ENCODE peak calls at places on chromosomes 16 and 17, in six cellular contexts. One of them, this sample, is unnamed.
A peak's percentile ranks its signal among the peaks of the same experiment; 100 is the strongest.

GRCh38 chr17:3920940-3921852 is 4.9 kb upstream of the P2RX1 start:
- DNase-seq in WTC11: no peak
- DNase-seq in GM12878: no peak
- DNase-seq in K562: no peak
- DNase-seq in H1: no peak
- DNase-seq in HepG2: no peak
- DNase-seq in this sample: no peak

GRCh38 chr16:25006504-25007055 is 8.6 kb downstream of the ARHGAP17 start:
- DNase-seq in WTC11: no peak
- DNase-seq in GM12878: no peak
- DNase-seq in K562: no peak
- DNase-seq in H1: no peak
- DNase-seq in HepG2: peak; percentile 78
- DNase-seq in this sample: no peak

GRCh38 chr16:26838931-26839330 is 227.8 kb upstream of the C16orf82 start:
- DNase-seq in WTC11: no peak
- DNase-seq in GM12878: no peak
- DNase-seq in K562: no peak
- DNase-seq in H1: no peak
- DNase-seq in HepG2: no peak
- DNase-seq in this sample: no peak

GRCh38 chr16:48499822-48500440 is 110.0 kb downstream of the N4BP1 start:
- DNase-seq in WTC11: no peak
- DNase-seq in GM12878: no peak
- DNase-seq in K562: no peak
- DNase-seq in H1: no peak
- DNase-seq in HepG2: no peak
- DNase-seq in this sample: no peak

GRCh38 chr17:2004435-2004952 is 20.6 kb downstream of the RTN4RL1 start:
- DNase-seq in WTC11: no peak
- DNase-seq in GM12878: no peak
- DNase-seq in K562: no peak
- DNase-seq in H1: no peak
- DNase-seq in HepG2: no peak
- DNase-seq in this sample: no peak

GRCh38 chr17:49434821-49435581 is 20.3 kb upstream of the PHB1 start:
- DNase-seq in WTC11: peak; percentile 87
- DNase-seq in GM12878: no peak
- DNase-seq in K562: peak; percentile 96
- DNase-seq in H1: peak; percentile 38
- DNase-seq in HepG2: peak; percentile 74
- DNase-seq in this sample: peak; percentile 85

GRCh38 chr17:28216528-28216927 is 102.5 kb upstream of the TMEM97 start:
- DNase-seq in WTC11: no peak
- DNase-seq in GM12878: no peak
- DNase-seq in K562: no peak
- DNase-seq in H1: no peak
- DNase-seq in HepG2: no peak
- DNase-seq in this sample: peak; percentile 52

GRCh38 chr16:27430923-27431484 is 29.0 kb downstream of the IL21R start:
- DNase-seq in WTC11: no peak
- DNase-seq in GM12878: no peak
- DNase-seq in K562: peak; percentile 75
- DNase-seq in H1: no peak
- DNase-seq in HepG2: no peak
- DNase-seq in this sample: no peak

GRCh38 chr16:48366165-48367093 is 18.8 kb downstream of the SIAH1 start:
- DNase-seq in WTC11: peak; percentile 40
- DNase-seq in GM12878: peak; percentile 68
- DNase-seq in K562: no peak
- DNase-seq in H1: no peak
- DNase-seq in HepG2: peak; percentile 79
- DNase-seq in this sample: peak; percentile 76

GRCh38 chr17:30187528-30187927 is 48.0 kb downstream of the SLC6A4 start:
- DNase-seq in WTC11: no peak
- DNase-seq in GM12878: no peak
- DNase-seq in K562: no peak
- DNase-seq in H1: no peak
- DNase-seq in HepG2: no peak
- DNase-seq in this sample: no peak

DNA sequence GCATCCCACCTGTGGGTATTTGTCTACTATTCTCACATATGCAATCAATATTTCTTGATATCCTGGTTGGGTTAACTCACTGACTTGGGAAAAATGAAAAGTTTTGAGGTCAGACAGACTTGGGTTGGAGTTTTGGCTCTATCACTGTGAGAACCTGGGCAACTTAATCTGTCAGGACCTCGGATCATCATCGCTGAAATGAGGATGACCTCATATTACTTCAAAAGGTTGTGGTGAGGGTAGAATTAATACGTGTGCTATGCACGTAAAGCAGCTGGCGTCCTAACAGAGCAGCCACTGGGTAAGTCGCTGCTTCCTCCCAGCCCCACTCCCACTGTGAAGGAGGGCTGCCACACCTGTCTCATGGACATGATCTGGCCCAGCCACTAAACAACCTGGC is 57.3 kb downstream of the COG7 start:
- DNase-seq in WTC11: no peak
- DNase-seq in GM12878: no peak
- DNase-seq in K562: no peak
- DNase-seq in H1: no peak
- DNase-seq in HepG2: no peak
- DNase-seq in this sample: no peak
- TF ChIP-seq CREB1 in WTC11: no peak
- TF ChIP-seq CREB1 in GM12878: no peak
- TF ChIP-seq CREB1 in K562: no peak
- TF ChIP-seq CREB1 in H1: no peak
- TF ChIP-seq CREB1 in HepG2: no peak
- TF ChIP-seq CREB1 in this sample: no peak

GRCh38 chr16:88466175-88466862 is 13.2 kb downstream of the ZFPM1 start:
- DNase-seq in WTC11: no peak
- DNase-seq in GM12878: no peak
- DNase-seq in K562: no peak
- DNase-seq in H1: no peak
- DNase-seq in HepG2: no peak
- DNase-seq in this sample: no peak
- TF ChIP-seq CREB1 in WTC11: no peak
- TF ChIP-seq CREB1 in GM12878: no peak
- TF ChIP-seq CREB1 in K562: no peak
- TF ChIP-seq CREB1 in H1: no peak
- TF ChIP-seq CREB1 in HepG2: no peak
- TF ChIP-seq CREB1 in this sample: no peak

GRCh38 chr16:4979736-4980660 is 21.9 kb downstream of the SEC14L5 start:
- DNase-seq in WTC11: no peak
- DNase-seq in GM12878: no peak
- DNase-seq in K562: peak; percentile 36
- DNase-seq in H1: no peak
- DNase-seq in HepG2: no peak
- DNase-seq in this sample: no peak
- TF ChIP-seq CREB1 in WTC11: no peak
- TF ChIP-seq CREB1 in GM12878: no peak
- TF ChIP-seq CREB1 in K562: no peak
- TF ChIP-seq CREB1 in H1: no peak
- TF ChIP-seq CREB1 in HepG2: no peak
- TF ChIP-seq CREB1 in this sample: no peak

DNA sequence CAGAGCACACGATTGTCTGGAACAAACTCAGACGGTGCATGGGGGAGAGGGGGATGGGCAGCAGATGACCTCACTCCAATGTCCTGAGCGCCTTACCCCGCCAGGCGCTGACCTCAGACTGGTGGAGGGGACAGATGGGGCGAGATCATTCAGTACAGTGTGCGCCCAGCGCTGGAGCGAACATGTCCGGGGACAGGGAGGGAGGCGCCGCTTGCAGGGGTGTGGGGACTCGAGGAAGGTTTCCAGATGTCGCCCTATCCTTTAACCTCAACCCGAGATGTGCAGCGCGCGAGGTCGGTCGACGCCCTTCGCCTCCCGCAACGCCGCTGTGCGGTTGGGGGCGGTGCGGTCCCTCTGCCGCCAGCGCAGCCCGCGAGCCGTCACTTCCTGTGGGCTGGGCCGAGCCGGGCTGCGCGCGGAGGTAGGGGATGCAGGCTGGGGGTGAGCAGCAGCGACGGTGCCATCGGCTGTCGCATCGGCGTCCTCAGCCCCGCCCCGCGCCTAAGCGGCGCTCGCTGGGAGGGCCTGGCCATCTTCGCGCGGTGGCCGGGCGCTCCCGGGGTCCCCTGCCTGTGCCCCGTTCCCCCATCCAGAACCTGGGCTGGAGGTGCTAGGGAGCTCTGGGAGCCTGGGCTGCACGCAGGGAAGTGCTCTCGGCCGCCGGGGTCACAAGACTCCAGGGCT is 5.3 kb upstream of the CDR2L start:
- DNase-seq in WTC11: peak; percentile 86
- DNase-seq in GM12878: no peak
- DNase-seq in K562: peak; percentile 88
- DNase-seq in H1: no peak
- DNase-seq in HepG2: peak; percentile 72
- DNase-seq in this sample: peak; percentile 94
- TF ChIP-seq CREB1 in WTC11: no peak
- TF ChIP-seq CREB1 in GM12878: peak; percentile 46
- TF ChIP-seq CREB1 in K562: peak; percentile 91
- TF ChIP-seq CREB1 in H1: peak; percentile 78
- TF ChIP-seq CREB1 in HepG2: peak; percentile 64
- TF ChIP-seq CREB1 in this sample: peak; percentile 86

GRCh38 chr17:43814714-43815113 is 18.2 kb downstream of the MPP3 start:
- DNase-seq in WTC11: no peak
- DNase-seq in GM12878: no peak
- DNase-seq in K562: no peak
- DNase-seq in H1: no peak
- DNase-seq in HepG2: no peak
- DNase-seq in this sample: no peak
- TF ChIP-seq CREB1 in WTC11: no peak
- TF ChIP-seq CREB1 in GM12878: no peak
- TF ChIP-seq CREB1 in K562: no peak
- TF ChIP-seq CREB1 in H1: no peak
- TF ChIP-seq CREB1 in HepG2: no peak
- TF ChIP-seq CREB1 in this sample: no peak

GRCh38 chr17:16442141-16442540 is 26.8 kb downstream of the TRPV2 start:
- DNase-seq in WTC11: no peak
- DNase-seq in GM12878: no peak
- DNase-seq in K562: no peak
- DNase-seq in H1: no peak
- DNase-seq in HepG2: no peak
- DNase-seq in this sample: peak; percentile 42
- TF ChIP-seq CREB1 in WTC11: no peak
- TF ChIP-seq CREB1 in GM12878: no peak
- TF ChIP-seq CREB1 in K562: no peak
- TF ChIP-seq CREB1 in H1: no peak
- TF ChIP-seq CREB1 in HepG2: no peak
- TF ChIP-seq CREB1 in this sample: no peak

GRCh38 chr16:4011225-4011939 is 104.9 kb downstream of the ADCY9 start:
- DNase-seq in WTC11: peak; percentile 30
- DNase-seq in GM12878: no peak
- DNase-seq in K562: no peak
- DNase-seq in H1: no peak
- DNase-seq in HepG2: no peak
- DNase-seq in this sample: peak; percentile 64
- TF ChIP-seq CREB1 in WTC11: no peak
- TF ChIP-seq CREB1 in GM12878: no peak
- TF ChIP-seq CREB1 in K562: no peak
- TF ChIP-seq CREB1 in H1: no peak
- TF ChIP-seq CREB1 in HepG2: no peak
- TF ChIP-seq CREB1 in this sample: no peak

GRCh38 chr16:57093845-57094564 is 1.6 kb downstream of the CPNE2 start:
- DNase-seq in WTC11: no peak
- DNase-seq in GM12878: no peak
- DNase-seq in K562: no peak
- DNase-seq in H1: no peak
- DNase-seq in HepG2: no peak
- DNase-seq in this sample: no peak

GRCh38 chr16:57089406-57089805 is 3.0 kb upstream of the CPNE2 start:
- DNase-seq in WTC11: no peak
- DNase-seq in GM12878: no peak
- DNase-seq in K562: no peak
- DNase-seq in H1: no peak
- DNase-seq in HepG2: no peak
- DNase-seq in this sample: no peak

GRCh38 chr16:57091990-57092785 is at the start of gene CPNE2:
- DNase-seq in WTC11: peak; percentile 42
- DNase-seq in GM12878: no peak
- DNase-seq in K562: peak; percentile 92
- DNase-seq in H1: no peak
- DNase-seq in HepG2: no peak
- DNase-seq in this sample: peak; percentile 55

GRCh38 chr16:57092786-57093301 is 461 bp downstream of the CPNE2 start:
- DNase-seq in WTC11: peak; percentile 55
- DNase-seq in GM12878: no peak
- DNase-seq in K562: peak; percentile 83
- DNase-seq in H1: no peak
- DNase-seq in HepG2: no peak
- DNase-seq in this sample: peak; percentile 69

DNA sequence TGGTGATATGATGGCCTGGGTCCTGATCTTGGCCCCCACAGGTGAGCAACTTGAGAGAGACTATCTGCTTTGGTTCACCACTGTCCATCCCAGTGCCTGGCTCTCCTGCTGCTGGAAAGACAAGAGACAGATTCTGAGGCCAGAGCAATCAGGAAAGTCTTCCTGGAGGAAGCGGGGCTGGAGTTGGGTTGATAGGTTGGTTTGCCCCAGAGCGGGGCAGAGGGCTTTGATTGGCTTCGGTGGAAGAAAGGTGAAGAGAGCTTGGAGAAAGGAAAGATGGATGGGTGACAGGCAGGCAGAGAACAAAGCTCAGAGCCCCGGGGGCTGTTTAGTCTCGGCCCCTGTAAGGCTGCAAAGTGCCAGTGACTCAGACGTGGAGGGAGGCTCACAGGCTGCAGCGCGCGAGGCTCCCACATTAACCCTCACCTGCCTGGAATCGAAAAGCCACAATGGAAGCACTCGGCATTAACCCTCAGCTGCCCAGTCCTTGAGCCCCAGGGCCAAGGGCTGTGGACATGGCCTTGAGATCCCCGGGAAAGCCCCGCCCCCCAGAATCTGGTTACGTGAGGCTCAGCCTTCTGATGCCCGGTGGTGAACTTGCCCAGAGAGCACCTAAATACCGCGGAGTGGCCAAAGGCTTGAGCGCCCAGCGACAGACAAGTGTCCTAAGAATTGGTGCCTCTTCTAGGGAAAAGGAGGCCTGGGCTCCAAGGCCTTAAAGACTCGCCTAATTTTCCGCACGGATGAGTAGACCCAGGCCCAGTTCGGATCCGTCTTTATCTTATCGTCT is 988 bp upstream of the CPNE2 start:
- DNase-seq in WTC11: peak; percentile 67
- DNase-seq in GM12878: no peak
- DNase-seq in K562: no peak
- DNase-seq in H1: peak; percentile 34
- DNase-seq in HepG2: peak; percentile 37
- DNase-seq in this sample: peak; percentile 77
- TF ChIP-seq CREB1 in WTC11: no peak
- TF ChIP-seq CREB1 in GM12878: no peak
- TF ChIP-seq CREB1 in K562: no peak
- TF ChIP-seq CREB1 in H1: no peak
- TF ChIP-seq CREB1 in HepG2: no peak
- TF ChIP-seq CREB1 in this sample: no peak

DNA sequence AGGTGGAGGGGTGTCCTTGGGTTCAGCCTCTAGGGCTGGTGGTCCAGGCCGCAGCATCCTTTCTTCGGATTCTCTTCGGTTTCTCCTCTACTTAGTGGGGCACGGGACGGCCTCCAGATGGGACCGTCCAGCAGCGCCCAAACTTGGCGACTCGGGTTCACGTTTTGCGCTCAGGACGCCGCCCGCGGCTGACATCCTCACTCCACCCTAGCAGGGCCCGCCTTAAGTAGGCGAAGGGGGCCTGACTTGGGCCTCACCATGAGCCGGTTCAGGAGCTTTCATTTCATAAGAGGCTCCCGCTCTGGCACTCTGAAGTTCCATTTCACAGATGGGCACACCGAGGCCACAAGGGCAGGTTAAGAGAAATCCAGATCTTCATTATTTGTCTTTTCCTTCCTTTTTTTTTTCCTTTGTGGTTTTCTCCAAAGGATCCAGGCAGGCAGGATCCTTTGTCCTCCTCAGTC is 141.2 kb downstream of the SEC14L1 start:
- DNase-seq in WTC11: peak; percentile 25
- DNase-seq in GM12878: no peak
- DNase-seq in K562: no peak
- DNase-seq in H1: no peak
- DNase-seq in HepG2: no peak
- DNase-seq in this sample: peak; percentile 61
- TF ChIP-seq CREB1 in WTC11: no peak
- TF ChIP-seq CREB1 in GM12878: no peak
- TF ChIP-seq CREB1 in K562: no peak
- TF ChIP-seq CREB1 in H1: no peak
- TF ChIP-seq CREB1 in HepG2: no peak
- TF ChIP-seq CREB1 in this sample: no peak

This sample was measured in GM23338.